ENCODE peak calls at places on chromosomes 1 and 21, in nine cellular contexts. T is Peyer's patch, F is uterus, Q is IMR-90, Y is ovary, D is heart left ventricle, R is HCT116, O is body of pancreas, S is tibial nerve. G is an unnamed sample.

GRCh38 chr1:32128971-32129370 is 21.1 kb downstream of the KPNA6 start:
- DNase-seq in O (no peak), R (no peak), Q (no peak), S (no peak), T (no peak), D (no peak), Y (no peak), F (no peak), G (no peak)

GRCh38 chr1:92754000-92754787 is 30.7 kb downstream of the EVI5 start:
- DNase-seq in F (no peak), S (no peak), D (no peak), T (no peak), O (no peak), R (no peak), Y (no peak), Q (peak; percentile 90), G (no peak)

GRCh38 chr21:26715878-26716506 is 129.2 kb downstream of the ADAMTS1 start:
- DNase-seq in T (no peak), R (no peak), D (peak; percentile 31), S (no peak), Q (peak; percentile 51), F (peak; percentile 33), O (peak; percentile 52), Y (no peak), G (no peak)

GRCh38 chr1:115781343-115781742 is 12.8 kb upstream of the CASQ2 start:
- DNase-seq in F (no peak), Y (no peak), Q (no peak), S (no peak), R (no peak), O (no peak), D (no peak), T (no peak), G (no peak)

GRCh38 chr1:155971910-155972809 is 6.2 kb downstream of the ARHGEF2 start:
- DNase-seq in Q (no peak), T (no peak), S (no peak), Y (no peak), O (no peak), D (no peak), R (no peak), F (no peak), G (no peak)

GRCh38 chr1:119136401-119136800 is 4.1 kb downstream of the WARS2 start:
- DNase-seq in S (no peak), R (no peak), O (no peak), Q (peak; percentile 54), F (no peak), Y (no peak), D (no peak), T (no peak), G (no peak)

GRCh38 chr1:11065796-11066195 is 6.0 kb upstream of the SRM start:
- DNase-seq in S (no peak), O (no peak), T (no peak), D (no peak), Q (no peak), F (no peak), R (no peak), Y (no peak), G (no peak)

GRCh38 chr1:156421062-156421938 is 52.3 kb downstream of the RHBG start:
- DNase-seq in T (peak; percentile 85), R (peak; percentile 71), O (peak; percentile 72), Q (peak; percentile 45), F (peak; percentile 67), D (peak; percentile 82), S (peak; percentile 21), Y (peak; percentile 70), G (peak; percentile 83)

GRCh38 chr1:11690669-11691301 is 725 bp upstream of the DRAXIN start:
- DNase-seq in R (no peak), Y (no peak), D (no peak), T (no peak), F (no peak), O (no peak), S (no peak), Q (no peak), G (no peak)

GRCh38 chr1:168129933-168130332 is 6.8 kb downstream of the GPR161 start:
- DNase-seq in T (no peak), S (no peak), O (no peak), R (no peak), D (no peak), Y (no peak), F (no peak), Q (no peak), G (no peak)

GRCh38 chr1:19443321-19443720 is 42.0 kb downstream of the CAPZB start:
- DNase-seq in R (no peak), D (no peak), Q (no peak), T (no peak), F (no peak), Y (no peak), S (no peak), O (no peak), G (no peak)
- H3K27ac ChIP-seq in R (no peak overlapping the region), D (peak overlapping the region; percentile 58), Q (no peak overlapping the region), T (peak overlapping the region; percentile 40), F (peak overlapping the region; percentile 92), Y (peak overlapping the region; percentile 95), S (peak overlapping the region; percentile 71), O (no peak overlapping the region), G (peak overlapping the region; percentile 85)

DNA sequence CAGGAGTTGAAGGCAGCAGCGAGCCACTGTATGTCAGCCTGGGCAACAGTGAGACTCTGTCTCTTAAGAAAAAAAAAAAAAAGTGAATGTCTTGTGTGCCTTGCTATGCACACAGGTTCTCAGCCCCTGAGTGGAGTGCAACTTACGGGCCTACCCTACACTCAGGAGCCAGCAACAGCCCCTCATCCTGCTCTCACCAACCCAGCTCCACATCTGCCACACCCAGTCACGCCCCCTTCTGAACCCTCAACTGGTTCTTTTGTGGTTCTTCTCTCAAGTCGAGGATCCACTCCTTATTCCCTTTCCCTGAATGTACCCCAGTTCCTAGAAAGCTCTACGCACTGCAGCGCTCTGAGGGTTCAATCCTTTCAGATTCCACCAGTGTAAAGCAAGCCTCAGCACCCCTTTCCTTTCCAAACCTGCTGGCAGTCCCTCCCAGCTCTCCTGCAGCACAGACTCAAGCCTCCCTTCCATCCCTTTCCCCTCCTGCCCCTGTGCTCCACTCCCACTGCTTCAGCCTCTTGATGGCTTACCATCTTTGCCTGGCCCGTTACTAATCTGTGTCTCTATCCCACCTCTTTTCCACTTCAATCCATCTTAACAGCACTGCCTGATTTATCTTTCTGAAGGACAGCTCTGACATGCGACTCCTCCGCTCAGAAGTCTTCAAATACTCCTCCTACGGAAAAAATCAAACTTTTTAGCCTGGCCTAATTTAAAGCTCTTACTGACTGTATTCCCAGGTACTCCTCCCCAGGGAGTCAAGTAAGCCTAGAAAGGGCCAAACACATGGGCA is 38.1 kb downstream of the GNB1 start:
- DNase-seq in F (no peak), R (no peak), T (no peak), Y (peak; percentile 9), S (no peak), O (no peak), D (no peak), Q (no peak), G (no peak)
- TF ChIP-seq POLR2A in F (no peak), R (no peak), T (no peak), Y (no peak), S (no peak), O (no peak), D (no peak), Q (no peak), G (no peak)

DNA sequence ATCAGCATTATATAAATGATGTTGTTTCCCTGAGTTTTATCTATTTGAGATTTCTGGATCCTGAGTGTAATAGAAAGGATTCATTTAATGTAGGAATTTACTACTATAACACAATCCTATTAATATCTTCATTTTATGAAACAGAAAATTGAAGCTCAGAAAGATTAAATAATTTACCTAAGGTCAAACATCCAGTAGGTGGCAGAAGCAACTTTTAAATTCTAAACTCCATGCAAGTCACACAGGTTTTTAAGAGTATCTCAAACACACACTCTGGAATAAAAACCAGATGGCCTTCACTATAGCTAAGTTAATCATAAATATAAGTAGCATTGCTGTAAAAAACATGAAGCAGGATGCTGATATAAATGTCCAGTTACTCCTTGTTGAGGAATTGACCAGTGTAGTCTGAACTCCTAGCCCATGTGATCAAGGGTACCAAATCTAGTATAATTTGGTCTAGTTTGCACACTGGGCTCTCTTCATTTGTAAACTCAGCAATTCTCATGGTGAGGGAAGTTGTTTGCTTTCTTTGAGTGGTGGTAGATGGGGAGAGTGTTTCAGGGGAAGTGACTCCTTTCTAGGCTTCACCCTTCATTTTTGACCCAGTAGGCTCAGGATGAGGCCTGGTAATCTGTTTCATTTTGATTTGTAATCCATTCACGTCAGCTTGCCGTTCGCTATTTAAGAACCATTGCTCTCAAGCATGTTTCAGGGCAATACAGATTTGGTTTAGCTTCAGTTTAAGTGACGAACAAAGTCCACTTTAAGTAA is 9.3 kb upstream of the FMO3 start:
- DNase-seq in T (no peak), F (no peak), D (no peak), R (peak; percentile 15), Y (no peak), Q (peak; percentile 64), O (no peak), S (no peak), G (no peak)
- TF ChIP-seq CTCF in T (peak; percentile 67), F (peak; percentile 69), D (peak; percentile 63), R (peak; percentile 21), Y (no peak), Q (peak; percentile 65), O (peak; percentile 54), S (no peak), G (peak; percentile 13)

GRCh38 chr21:44454747-44455523 is at the start of gene LRRC3:
- DNase-seq in T (peak; percentile 92), F (peak; percentile 83), Y (peak; percentile 90), O (peak; percentile 87), S (peak; percentile 59), Q (peak; percentile 30), R (peak; percentile 73), D (peak; percentile 86), G (peak; percentile 95)

GRCh38 chr21:44458971-44459711 is 3.8 kb downstream of the LRRC3 start:
- DNase-seq in Y (no peak), S (no peak), F (no peak), D (no peak), R (no peak), T (peak; percentile 38), Q (no peak), O (no peak), G (peak; percentile 60)

GRCh38 chr21:44455524-44456206 is 355 bp downstream of the LRRC3 start:
- DNase-seq in S (no peak), Q (no peak), D (peak; percentile 52), T (peak; percentile 68), R (no peak), O (peak; percentile 58), Y (peak; percentile 61), F (no peak), G (peak; percentile 83)

GRCh38 chr21:44456207-44456914 is 1.1 kb downstream of the LRRC3 start:
- DNase-seq in R (no peak), T (no peak), O (no peak), D (no peak), Y (no peak), S (no peak), Q (no peak), F (no peak), G (peak; percentile 63)

DNA sequence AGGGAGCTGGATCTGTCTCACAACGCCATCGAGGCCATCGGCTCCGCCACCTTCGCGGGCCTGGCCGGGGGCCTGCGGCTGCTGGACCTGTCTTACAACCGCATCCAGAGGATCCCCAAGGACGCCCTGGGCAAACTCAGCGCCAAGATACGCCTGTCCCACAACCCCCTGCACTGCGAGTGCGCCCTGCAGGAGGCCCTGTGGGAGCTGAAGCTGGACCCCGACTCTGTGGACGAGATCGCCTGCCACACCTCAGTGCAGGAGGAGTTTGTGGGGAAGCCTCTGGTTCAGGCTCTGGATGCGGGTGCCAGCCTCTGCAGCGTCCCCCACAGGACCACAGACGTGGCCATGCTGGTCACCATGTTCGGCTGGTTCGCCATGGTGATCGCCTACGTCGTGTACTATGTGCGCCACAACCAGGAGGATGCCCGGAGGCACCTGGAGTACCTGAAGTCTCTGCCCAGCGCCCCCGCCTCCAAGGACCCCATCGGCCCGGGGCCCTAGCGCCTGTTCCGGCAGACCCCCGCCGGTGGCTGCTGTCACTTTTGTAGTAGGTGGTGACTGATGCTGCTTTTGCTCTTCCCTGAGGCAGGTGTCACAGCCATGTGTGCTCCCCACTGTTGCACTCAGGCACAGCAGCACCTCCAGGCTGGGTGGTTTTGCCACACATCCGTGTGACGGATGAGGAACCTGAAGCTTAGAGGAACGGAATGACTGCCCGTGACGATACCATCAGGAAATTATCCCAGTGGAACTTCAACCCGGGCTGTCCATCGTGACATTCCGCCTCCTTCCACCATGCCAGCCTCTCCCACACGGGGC is 1.8 kb downstream of the LRRC3 start:
- DNase-seq in S (no peak), O (no peak), R (no peak), T (peak; percentile 39), Y (no peak), Q (no peak), F (no peak), D (no peak), G (peak; percentile 63)
- H3K27ac ChIP-seq in S (no peak overlapping the region), O (no peak overlapping the region), R (no peak overlapping the region), T (no peak overlapping the region), Y (no peak overlapping the region), Q (no peak overlapping the region), F (no peak overlapping the region), D (no peak overlapping the region), G (no peak overlapping the region)